ENCODE peak calls at places on chromosome 15, in six cellular contexts. One of them, this sample, is unnamed.

GRCh38 chr15:40252438-40253178 is 13.7 kb downstream of the PAK6 start:
- DNase-seq in fibroblast of mammary gland: no peak
- DNase-seq in coronary artery: no peak
- DNase-seq in colonic mucosa: peak; percentile 73
- DNase-seq in OCI-LY7: no peak
- DNase-seq in uterus: no peak
- DNase-seq in this sample: peak; percentile 69

GRCh38 chr15:63605816-63606215 is 8.6 kb downstream of the FBXL22 start:
- DNase-seq in fibroblast of mammary gland: no peak
- DNase-seq in coronary artery: no peak
- DNase-seq in colonic mucosa: no peak
- DNase-seq in OCI-LY7: no peak
- DNase-seq in uterus: no peak
- DNase-seq in this sample: peak; percentile 64

GRCh38 chr15:65184305-65184943 is 718 bp downstream of the CLPX start:
- DNase-seq in fibroblast of mammary gland: peak; percentile 52
- DNase-seq in coronary artery: peak; percentile 83
- DNase-seq in colonic mucosa: peak; percentile 63
- DNase-seq in OCI-LY7: peak; percentile 58
- DNase-seq in uterus: peak; percentile 57
- DNase-seq in this sample: peak; percentile 81

GRCh38 chr15:49382394-49382793 is 40.6 kb upstream of the FGF7 start:
- DNase-seq in fibroblast of mammary gland: no peak
- DNase-seq in coronary artery: no peak
- DNase-seq in colonic mucosa: no peak
- DNase-seq in OCI-LY7: no peak
- DNase-seq in uterus: no peak
- DNase-seq in this sample: no peak

GRCh38 chr15:59410448-59410896 is 27.5 kb upstream of the FAM81A start:
- DNase-seq in fibroblast of mammary gland: peak; percentile 7
- DNase-seq in coronary artery: no peak
- DNase-seq in colonic mucosa: peak; percentile 63
- DNase-seq in OCI-LY7: peak; percentile 55
- DNase-seq in uterus: no peak
- DNase-seq in this sample: no peak

GRCh38 chr15:56341201-56341600 is 24.0 kb upstream of the TEX9 start:
- DNase-seq in fibroblast of mammary gland: peak; percentile 8
- DNase-seq in coronary artery: no peak
- DNase-seq in colonic mucosa: no peak
- DNase-seq in OCI-LY7: no peak
- DNase-seq in uterus: no peak
- DNase-seq in this sample: no peak

GRCh38 chr15:64288577-64288976 is 67.4 kb downstream of the CSNK1G1 start:
- DNase-seq in fibroblast of mammary gland: peak; percentile 62
- DNase-seq in coronary artery: no peak
- DNase-seq in colonic mucosa: no peak
- DNase-seq in OCI-LY7: no peak
- DNase-seq in uterus: no peak
- DNase-seq in this sample: no peak

GRCh38 chr15:45703670-45704328 is 69.0 kb downstream of the SQOR start:
- DNase-seq in fibroblast of mammary gland: no peak
- DNase-seq in coronary artery: no peak
- DNase-seq in colonic mucosa: no peak
- DNase-seq in OCI-LY7: no peak
- DNase-seq in uterus: no peak
- DNase-seq in this sample: no peak

GRCh38 chr15:59307164-59307535 is 65.5 kb downstream of the MYO1E start:
- DNase-seq in fibroblast of mammary gland: no peak
- DNase-seq in coronary artery: no peak
- DNase-seq in colonic mucosa: no peak
- DNase-seq in OCI-LY7: no peak
- DNase-seq in uterus: no peak
- DNase-seq in this sample: no peak

GRCh38 chr15:68383161-68384074 is 48.5 kb downstream of the ITGA11 start:
- DNase-seq in fibroblast of mammary gland: peak; percentile 63
- DNase-seq in coronary artery: peak; percentile 41
- DNase-seq in colonic mucosa: peak; percentile 57
- DNase-seq in OCI-LY7: peak; percentile 63
- DNase-seq in uterus: peak; percentile 11
- DNase-seq in this sample: no peak

GRCh38 chr15:90581771-90582471 is 52.2 kb downstream of the CRTC3 start:
- DNase-seq in fibroblast of mammary gland: no peak
- DNase-seq in coronary artery: no peak
- DNase-seq in colonic mucosa: no peak
- DNase-seq in OCI-LY7: peak; percentile 53
- DNase-seq in uterus: no peak
- DNase-seq in this sample: no peak

GRCh38 chr15:93825721-93826120 is 405.6 kb upstream of the MCTP2 start:
- DNase-seq in fibroblast of mammary gland: no peak
- DNase-seq in coronary artery: no peak
- DNase-seq in colonic mucosa: no peak
- DNase-seq in OCI-LY7: no peak
- DNase-seq in uterus: no peak
- DNase-seq in this sample: no peak

GRCh38 chr15:45099549-45100165 is 14.3 kb downstream of the DUOX2 start:
- DNase-seq in fibroblast of mammary gland: no peak
- DNase-seq in coronary artery: no peak
- DNase-seq in colonic mucosa: no peak
- DNase-seq in OCI-LY7: no peak
- DNase-seq in uterus: no peak
- DNase-seq in this sample: no peak

GRCh38 chr15:96330064-96330449 is 443 bp upstream of the NR2F2 start:
- DNase-seq in fibroblast of mammary gland: peak; percentile 81
- DNase-seq in coronary artery: peak; percentile 91
- DNase-seq in colonic mucosa: peak; percentile 69
- DNase-seq in OCI-LY7: no peak
- DNase-seq in uterus: no peak
- DNase-seq in this sample: peak; percentile 70

GRCh38 chr15:74978077-74978476 is 17.3 kb upstream of the SCAMP5 start:
- DNase-seq in fibroblast of mammary gland: no peak
- DNase-seq in coronary artery: no peak
- DNase-seq in colonic mucosa: no peak
- DNase-seq in OCI-LY7: no peak
- DNase-seq in uterus: no peak
- DNase-seq in this sample: no peak

GRCh38 chr15:96334705-96335428 is 4.4 kb downstream of the NR2F2 start:
- DNase-seq in fibroblast of mammary gland: peak; percentile 40
- DNase-seq in coronary artery: no peak
- DNase-seq in colonic mucosa: peak; percentile 24
- DNase-seq in OCI-LY7: no peak
- DNase-seq in uterus: no peak
- DNase-seq in this sample: no peak

GRCh38 chr15:85408270-85408746 is 27.9 kb downstream of the AKAP13 start:
- DNase-seq in fibroblast of mammary gland: no peak
- DNase-seq in coronary artery: no peak
- DNase-seq in colonic mucosa: no peak
- DNase-seq in OCI-LY7: peak; percentile 55
- DNase-seq in uterus: no peak
- DNase-seq in this sample: no peak

GRCh38 chr15:81292516-81293001 is 31.4 kb downstream of the STARD5 start:
- DNase-seq in fibroblast of mammary gland: no peak
- DNase-seq in coronary artery: no peak
- DNase-seq in colonic mucosa: no peak
- DNase-seq in OCI-LY7: peak; percentile 75
- DNase-seq in uterus: no peak
- DNase-seq in this sample: no peak

GRCh38 chr15:49649987-49650386 is 29.1 kb downstream of the DTWD1 start:
- DNase-seq in fibroblast of mammary gland: peak; percentile 52
- DNase-seq in coronary artery: no peak
- DNase-seq in colonic mucosa: no peak
- DNase-seq in OCI-LY7: no peak
- DNase-seq in uterus: no peak
- DNase-seq in this sample: no peak

GRCh38 chr15:89333959-89334509 is 590 bp downstream of the POLG start:
- DNase-seq in fibroblast of mammary gland: no peak
- DNase-seq in coronary artery: no peak
- DNase-seq in colonic mucosa: no peak
- DNase-seq in OCI-LY7: no peak
- DNase-seq in uterus: no peak
- DNase-seq in this sample: no peak

GRCh38 chr15:49215768-49216739 is 46.0 kb downstream of the GALK2 start:
- DNase-seq in fibroblast of mammary gland: no peak
- DNase-seq in coronary artery: no peak
- DNase-seq in colonic mucosa: no peak
- DNase-seq in OCI-LY7: peak; percentile 60
- DNase-seq in uterus: no peak
- DNase-seq in this sample: no peak

GRCh38 chr15:69996842-69997478 is 100.8 kb downstream of the TLE3 start:
- DNase-seq in fibroblast of mammary gland: no peak
- DNase-seq in coronary artery: no peak
- DNase-seq in colonic mucosa: peak; percentile 85
- DNase-seq in OCI-LY7: no peak
- DNase-seq in uterus: no peak
- DNase-seq in this sample: peak; percentile 78

DNA sequence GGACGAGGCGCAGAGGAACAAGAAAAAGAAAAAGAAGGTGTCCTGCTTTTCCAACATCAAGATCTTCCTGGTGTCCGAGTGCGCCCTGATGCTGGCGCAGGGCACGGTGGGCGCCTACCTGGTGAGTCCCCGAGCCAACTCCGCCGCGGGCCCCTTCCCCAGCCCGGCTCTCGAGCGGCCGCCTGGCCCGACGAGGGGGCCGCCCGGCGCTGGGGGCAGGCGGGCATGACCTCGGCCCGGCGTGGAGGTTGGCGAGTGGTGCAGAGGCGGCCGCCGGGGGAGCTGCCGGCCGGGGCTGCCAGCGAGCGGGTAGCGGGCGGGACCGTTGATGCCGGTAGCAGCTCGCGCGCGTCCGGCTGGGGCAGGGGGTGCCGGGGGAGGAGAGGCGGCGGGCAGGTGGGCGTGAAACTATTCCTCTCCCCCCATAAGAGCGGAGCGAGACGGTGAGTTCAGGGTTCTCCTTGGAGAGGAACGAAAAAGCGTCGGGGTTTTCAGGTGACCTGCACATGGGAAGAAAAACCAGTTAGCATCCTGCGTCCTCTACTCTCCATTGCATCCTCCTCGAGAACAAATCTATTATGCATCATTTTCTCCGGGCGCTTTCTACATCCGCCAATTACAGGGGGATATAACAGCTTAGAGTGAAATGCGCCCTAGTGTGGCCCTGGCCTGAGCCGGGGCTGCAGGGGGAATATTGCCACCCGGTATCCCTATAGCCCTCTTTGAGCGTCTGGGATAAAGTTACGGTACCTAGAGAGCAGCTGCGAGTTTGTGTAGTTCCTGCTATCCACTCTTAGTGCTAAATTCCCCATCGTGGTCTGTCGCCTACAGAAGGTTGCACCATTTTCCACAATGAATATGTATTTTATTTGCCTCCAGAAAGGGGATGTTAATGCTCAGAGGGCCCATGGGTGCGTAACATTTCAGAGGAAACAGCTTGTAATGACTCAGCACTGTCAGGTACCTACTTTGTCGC is 748 bp downstream of the SLCO3A1 start:
- DNase-seq in fibroblast of mammary gland: peak; percentile 6
- DNase-seq in coronary artery: peak; percentile 79
- DNase-seq in colonic mucosa: peak; percentile 51
- DNase-seq in OCI-LY7: peak; percentile 80
- DNase-seq in uterus: peak; percentile 53
- DNase-seq in this sample: peak; percentile 73
- H3K4me3 ChIP-seq in fibroblast of mammary gland: peak overlapping the region; percentile 57
- H3K4me3 ChIP-seq in coronary artery: peak overlapping the region; percentile 90
- H3K4me3 ChIP-seq in colonic mucosa: peak overlapping the region; percentile 68
- H3K4me3 ChIP-seq in OCI-LY7: peak overlapping the region; percentile 84
- H3K4me3 ChIP-seq in uterus: peak overlapping the region; percentile 55
- H3K4me3 ChIP-seq in this sample: peak overlapping the region; percentile 56

GRCh38 chr15:97479957-97480356 is 480.5 kb upstream of the ARRDC4 start:
- DNase-seq in fibroblast of mammary gland: no peak
- DNase-seq in coronary artery: no peak
- DNase-seq in colonic mucosa: no peak
- DNase-seq in OCI-LY7: no peak
- DNase-seq in uterus: no peak
- DNase-seq in this sample: no peak

GRCh38 chr15:97483232-97483631 is 477.3 kb upstream of the ARRDC4 start:
- DNase-seq in fibroblast of mammary gland: no peak
- DNase-seq in coronary artery: no peak
- DNase-seq in colonic mucosa: no peak
- DNase-seq in OCI-LY7: no peak
- DNase-seq in uterus: no peak
- DNase-seq in this sample: no peak

GRCh38 chr15:97482521-97482920 is 478.0 kb upstream of the ARRDC4 start:
- DNase-seq in fibroblast of mammary gland: no peak
- DNase-seq in coronary artery: no peak
- DNase-seq in colonic mucosa: no peak
- DNase-seq in OCI-LY7: no peak
- DNase-seq in uterus: no peak
- DNase-seq in this sample: no peak
- TF ChIP-seq CTCF in fibroblast of mammary gland: no peak
- TF ChIP-seq CTCF in coronary artery: no peak
- TF ChIP-seq CTCF in colonic mucosa: no peak
- TF ChIP-seq CTCF in OCI-LY7: no peak
- TF ChIP-seq CTCF in uterus: no peak
- TF ChIP-seq CTCF in this sample: no peak

GRCh38 chr15:32030795-32031194 is 480 bp downstream of the CHRNA7 start:
- DNase-seq in fibroblast of mammary gland: no peak
- DNase-seq in coronary artery: no peak
- DNase-seq in colonic mucosa: no peak
- DNase-seq in OCI-LY7: no peak
- DNase-seq in uterus: no peak
- DNase-seq in this sample: no peak
- H3K4me3 ChIP-seq in fibroblast of mammary gland: no peak overlapping the region
- H3K4me3 ChIP-seq in coronary artery: peak overlapping the region; percentile 73
- H3K4me3 ChIP-seq in colonic mucosa: peak overlapping the region; percentile 75
- H3K4me3 ChIP-seq in OCI-LY7: no peak overlapping the region
- H3K4me3 ChIP-seq in uterus: peak overlapping the region; percentile 23
- H3K4me3 ChIP-seq in this sample: no peak overlapping the region

GRCh38 chr15:58110999-58111717 is 27.0 kb upstream of the AQP9 start:
- DNase-seq in fibroblast of mammary gland: no peak
- DNase-seq in coronary artery: no peak
- DNase-seq in colonic mucosa: no peak
- DNase-seq in OCI-LY7: no peak
- DNase-seq in uterus: no peak
- DNase-seq in this sample: no peak

GRCh38 chr15:58108117-58108516 is 30.1 kb upstream of the AQP9 start:
- DNase-seq in fibroblast of mammary gland: no peak
- DNase-seq in coronary artery: no peak
- DNase-seq in colonic mucosa: no peak
- DNase-seq in OCI-LY7: no peak
- DNase-seq in uterus: no peak
- DNase-seq in this sample: no peak

GRCh38 chr15:58111718-58112104 is 26.5 kb upstream of the AQP9 start:
- DNase-seq in fibroblast of mammary gland: no peak
- DNase-seq in coronary artery: no peak
- DNase-seq in colonic mucosa: no peak
- DNase-seq in OCI-LY7: no peak
- DNase-seq in uterus: no peak
- DNase-seq in this sample: no peak

GRCh38 chr15:58114388-58114787 is 23.8 kb upstream of the AQP9 start:
- DNase-seq in fibroblast of mammary gland: no peak
- DNase-seq in coronary artery: no peak
- DNase-seq in colonic mucosa: no peak
- DNase-seq in OCI-LY7: no peak
- DNase-seq in uterus: no peak
- DNase-seq in this sample: no peak

DNA sequence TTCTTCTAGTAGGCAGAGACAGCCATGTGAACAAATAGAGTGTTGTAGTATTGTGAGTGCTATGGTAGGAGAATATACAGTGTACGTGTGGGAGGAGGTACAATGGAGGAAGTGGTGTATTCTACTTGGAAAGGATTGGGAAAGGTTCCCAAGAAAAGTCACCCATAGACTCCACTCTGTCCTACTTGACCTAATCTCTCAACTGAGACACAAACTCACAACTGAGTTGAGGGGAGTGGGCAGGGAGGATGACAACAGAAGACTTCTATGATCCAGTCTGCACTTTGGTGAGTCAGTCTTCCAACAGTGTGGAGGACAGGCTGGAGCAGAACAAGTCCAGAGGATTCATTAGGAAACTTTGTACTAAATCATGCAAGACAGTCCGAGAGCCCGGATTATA is 28.8 kb upstream of the AQP9 start:
- DNase-seq in fibroblast of mammary gland: no peak
- DNase-seq in coronary artery: no peak
- DNase-seq in colonic mucosa: no peak
- DNase-seq in OCI-LY7: no peak
- DNase-seq in uterus: no peak
- DNase-seq in this sample: no peak
- TF ChIP-seq CTCF in fibroblast of mammary gland: no peak
- TF ChIP-seq CTCF in coronary artery: no peak
- TF ChIP-seq CTCF in colonic mucosa: no peak
- TF ChIP-seq CTCF in OCI-LY7: no peak
- TF ChIP-seq CTCF in uterus: no peak
- TF ChIP-seq CTCF in this sample: no peak